ENCODE peak calls at places on chromosome 4, in nine cellular contexts. One of them, this sample, is unnamed. For H3K27me3 and H3K4me1, the result is how much of the 10 kb centered on the place peaks cover.

GRCh38 chr4:2728806-2729532 is 27.2 kb downstream of the TNIP2 start:
- DNase-seq in HCT116: no peak
- DNase-seq in hepatocyte: no peak
- DNase-seq in CD8-positive, alpha-beta T cell: no peak
- DNase-seq in IMR-90: no peak
- DNase-seq in endothelial cell of umbilical vein: no peak
- DNase-seq in neural progenitor cell: no peak
- DNase-seq in H9: no peak
- DNase-seq in uterus: no peak
- DNase-seq in this sample: no peak

GRCh38 chr4:179313823-179314222 is 1871.6 kb upstream of the AGA start:
- DNase-seq in CD8-positive, alpha-beta T cell: no peak
- DNase-seq in HCT116: no peak
- DNase-seq in uterus: no peak
- DNase-seq in IMR-90: no peak
- DNase-seq in hepatocyte: no peak
- DNase-seq in endothelial cell of umbilical vein: no peak
- DNase-seq in neural progenitor cell: no peak
- DNase-seq in H9: no peak
- DNase-seq in this sample: no peak

GRCh38 chr4:84530449-84530848 is 31.4 kb upstream of the NKX6-1 start:
- DNase-seq in IMR-90: peak
- DNase-seq in hepatocyte: peak
- DNase-seq in HCT116: no peak
- DNase-seq in neural progenitor cell: no peak
- DNase-seq in uterus: no peak
- DNase-seq in CD8-positive, alpha-beta T cell: no peak
- DNase-seq in endothelial cell of umbilical vein: no peak
- DNase-seq in H9: no peak
- DNase-seq in this sample: peak

GRCh38 chr4:4606321-4606720 is 64.5 kb upstream of the STX18 start:
- DNase-seq in uterus: no peak
- DNase-seq in HCT116: no peak
- DNase-seq in neural progenitor cell: no peak
- DNase-seq in IMR-90: peak
- DNase-seq in endothelial cell of umbilical vein: no peak
- DNase-seq in H9: no peak
- DNase-seq in CD8-positive, alpha-beta T cell: no peak
- DNase-seq in hepatocyte: no peak
- DNase-seq in this sample: no peak

GRCh38 chr4:95549246-95550138 is 719 bp upstream of the UNC5C start:
- DNase-seq in hepatocyte: peak
- DNase-seq in IMR-90: peak
- DNase-seq in CD8-positive, alpha-beta T cell: no peak
- DNase-seq in HCT116: no peak
- DNase-seq in H9: peak
- DNase-seq in neural progenitor cell: peak
- DNase-seq in uterus: peak
- DNase-seq in endothelial cell of umbilical vein: peak
- DNase-seq in this sample: no peak

GRCh38 chr4:128571747-128572146 is 237.8 kb upstream of the JADE1 start:
- DNase-seq in neural progenitor cell: no peak
- DNase-seq in hepatocyte: peak
- DNase-seq in uterus: peak
- DNase-seq in HCT116: peak
- DNase-seq in endothelial cell of umbilical vein: peak
- DNase-seq in IMR-90: peak
- DNase-seq in CD8-positive, alpha-beta T cell: no peak
- DNase-seq in H9: no peak
- DNase-seq in this sample: no peak

GRCh38 chr4:73904491-73904890 is 35.3 kb downstream of the CXCL1 start:
- DNase-seq in CD8-positive, alpha-beta T cell: no peak
- DNase-seq in hepatocyte: no peak
- DNase-seq in IMR-90: no peak
- DNase-seq in endothelial cell of umbilical vein: no peak
- DNase-seq in uterus: no peak
- DNase-seq in H9: no peak
- DNase-seq in HCT116: no peak
- DNase-seq in neural progenitor cell: no peak
- DNase-seq in this sample: no peak

GRCh38 chr4:101367201-101367600 is 19.9 kb upstream of the PPP3CA start:
- DNase-seq in HCT116: no peak
- DNase-seq in IMR-90: peak
- DNase-seq in H9: no peak
- DNase-seq in neural progenitor cell: no peak
- DNase-seq in CD8-positive, alpha-beta T cell: no peak
- DNase-seq in uterus: no peak
- DNase-seq in hepatocyte: peak
- DNase-seq in endothelial cell of umbilical vein: no peak
- DNase-seq in this sample: no peak

GRCh38 chr4:24971192-24971591 is 58.4 kb upstream of the CCDC149 start:
- DNase-seq in endothelial cell of umbilical vein: no peak
- DNase-seq in neural progenitor cell: no peak
- DNase-seq in IMR-90: no peak
- DNase-seq in HCT116: no peak
- DNase-seq in hepatocyte: no peak
- DNase-seq in CD8-positive, alpha-beta T cell: no peak
- DNase-seq in H9: no peak
- DNase-seq in uterus: no peak
- DNase-seq in this sample: no peak

GRCh38 chr4:152166567-152166966 is 369.3 kb downstream of the FBXW7 start:
- DNase-seq in CD8-positive, alpha-beta T cell: no peak
- DNase-seq in uterus: no peak
- DNase-seq in neural progenitor cell: peak
- DNase-seq in hepatocyte: peak
- DNase-seq in HCT116: no peak
- DNase-seq in endothelial cell of umbilical vein: peak
- DNase-seq in IMR-90: no peak
- DNase-seq in H9: no peak
- DNase-seq in this sample: peak

GRCh38 chr4:154491731-154492249 is at the start of gene DCHS2:
- DNase-seq in IMR-90: no peak
- DNase-seq in endothelial cell of umbilical vein: no peak
- DNase-seq in neural progenitor cell: peak
- DNase-seq in H9: peak
- DNase-seq in HCT116: no peak
- DNase-seq in CD8-positive, alpha-beta T cell: no peak
- DNase-seq in uterus: peak
- DNase-seq in hepatocyte: peak
- DNase-seq in this sample: peak

GRCh38 chr4:154489558-154490260 is 1.9 kb downstream of the DCHS2 start:
- DNase-seq in hepatocyte: no peak
- DNase-seq in CD8-positive, alpha-beta T cell: no peak
- DNase-seq in uterus: no peak
- DNase-seq in endothelial cell of umbilical vein: no peak
- DNase-seq in neural progenitor cell: no peak
- DNase-seq in HCT116: no peak
- DNase-seq in H9: no peak
- DNase-seq in IMR-90: no peak
- DNase-seq in this sample: no peak

GRCh38 chr4:154491341-154491679 is 289 bp downstream of the DCHS2 start:
- DNase-seq in CD8-positive, alpha-beta T cell: no peak
- DNase-seq in uterus: peak
- DNase-seq in H9: no peak
- DNase-seq in HCT116: no peak
- DNase-seq in endothelial cell of umbilical vein: no peak
- DNase-seq in hepatocyte: no peak
- DNase-seq in neural progenitor cell: peak
- DNase-seq in IMR-90: peak
- DNase-seq in this sample: peak

GRCh38 chr4:154490589-154491340 is 834 bp downstream of the DCHS2 start:
- DNase-seq in H9: peak
- DNase-seq in uterus: peak
- DNase-seq in endothelial cell of umbilical vein: no peak
- DNase-seq in CD8-positive, alpha-beta T cell: no peak
- DNase-seq in hepatocyte: peak
- DNase-seq in HCT116: no peak
- DNase-seq in IMR-90: no peak
- DNase-seq in neural progenitor cell: peak
- DNase-seq in this sample: no peak

DNA sequence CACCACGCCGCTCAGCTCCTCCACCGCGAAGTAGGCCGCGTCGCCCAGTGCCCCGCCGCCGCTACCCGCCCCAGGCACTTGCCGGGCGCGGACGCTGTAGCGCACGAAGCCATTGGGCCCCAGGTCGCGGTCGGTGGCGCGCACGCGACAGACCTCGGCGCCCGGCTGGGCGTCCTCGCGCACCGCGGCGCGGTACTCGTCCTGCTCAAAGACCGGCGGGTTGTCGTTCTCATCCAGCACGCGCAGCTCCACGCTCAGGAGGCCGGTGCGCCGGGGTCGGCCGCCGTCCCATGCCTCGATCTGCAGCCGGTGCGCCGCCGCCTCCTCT is 1.4 kb downstream of the DCHS2 start:
- DNase-seq in uterus: no peak
- DNase-seq in hepatocyte: peak
- DNase-seq in CD8-positive, alpha-beta T cell: no peak
- DNase-seq in H9: peak
- DNase-seq in endothelial cell of umbilical vein: no peak
- DNase-seq in IMR-90: no peak
- DNase-seq in neural progenitor cell: peak
- DNase-seq in HCT116: no peak
- DNase-seq in this sample: no peak
- H3K27me3 ChIP-seq in uterus: under half
- H3K27me3 ChIP-seq in hepatocyte: half or more
- H3K27me3 ChIP-seq in CD8-positive, alpha-beta T cell: under half
- H3K27me3 ChIP-seq in H9: under half
- H3K27me3 ChIP-seq in endothelial cell of umbilical vein: under half
- H3K27me3 ChIP-seq in IMR-90: under half
- H3K27me3 ChIP-seq in neural progenitor cell: half or more
- H3K27me3 ChIP-seq in HCT116: under half
- H3K27me3 ChIP-seq in this sample: under half

GRCh38 chr4:15007201-15007600 is 4.9 kb downstream of the CPEB2 start:
- DNase-seq in endothelial cell of umbilical vein: no peak
- DNase-seq in CD8-positive, alpha-beta T cell: no peak
- DNase-seq in HCT116: no peak
- DNase-seq in neural progenitor cell: no peak
- DNase-seq in H9: no peak
- DNase-seq in uterus: no peak
- DNase-seq in hepatocyte: no peak
- DNase-seq in IMR-90: no peak
- DNase-seq in this sample: peak

GRCh38 chr4:15012017-15012788 is 9.9 kb downstream of the CPEB2 start:
- DNase-seq in endothelial cell of umbilical vein: no peak
- DNase-seq in neural progenitor cell: no peak
- DNase-seq in H9: no peak
- DNase-seq in uterus: no peak
- DNase-seq in HCT116: no peak
- DNase-seq in hepatocyte: no peak
- DNase-seq in CD8-positive, alpha-beta T cell: no peak
- DNase-seq in IMR-90: no peak
- DNase-seq in this sample: no peak

GRCh38 chr4:15013585-15013984 is 11.3 kb downstream of the CPEB2 start:
- DNase-seq in endothelial cell of umbilical vein: no peak
- DNase-seq in CD8-positive, alpha-beta T cell: no peak
- DNase-seq in H9: no peak
- DNase-seq in IMR-90: no peak
- DNase-seq in neural progenitor cell: no peak
- DNase-seq in HCT116: no peak
- DNase-seq in uterus: no peak
- DNase-seq in hepatocyte: no peak
- DNase-seq in this sample: no peak

GRCh38 chr4:15011166-15011565 is 8.9 kb downstream of the CPEB2 start:
- DNase-seq in CD8-positive, alpha-beta T cell: no peak
- DNase-seq in H9: no peak
- DNase-seq in IMR-90: no peak
- DNase-seq in HCT116: no peak
- DNase-seq in uterus: no peak
- DNase-seq in hepatocyte: no peak
- DNase-seq in neural progenitor cell: no peak
- DNase-seq in endothelial cell of umbilical vein: no peak
- DNase-seq in this sample: no peak

GRCh38 chr4:15010038-15010585 is 7.8 kb downstream of the CPEB2 start:
- DNase-seq in CD8-positive, alpha-beta T cell: no peak
- DNase-seq in endothelial cell of umbilical vein: no peak
- DNase-seq in HCT116: no peak
- DNase-seq in uterus: no peak
- DNase-seq in hepatocyte: no peak
- DNase-seq in neural progenitor cell: peak
- DNase-seq in IMR-90: no peak
- DNase-seq in H9: no peak
- DNase-seq in this sample: no peak
- H3K4me1 ChIP-seq in CD8-positive, alpha-beta T cell: under half
- H3K4me1 ChIP-seq in endothelial cell of umbilical vein: under half
- H3K4me1 ChIP-seq in HCT116: under half
- H3K4me1 ChIP-seq in uterus: under half
- H3K4me1 ChIP-seq in hepatocyte: under half
- H3K4me1 ChIP-seq in neural progenitor cell: under half
- H3K4me1 ChIP-seq in IMR-90: under half
- H3K4me1 ChIP-seq in H9: under half
- H3K4me1 ChIP-seq in this sample: half or more

GRCh38 chr4:40196260-40196659 is 571 bp upstream of the RHOH start:
- DNase-seq in hepatocyte: no peak
- DNase-seq in uterus: no peak
- DNase-seq in IMR-90: no peak
- DNase-seq in CD8-positive, alpha-beta T cell: no peak
- DNase-seq in HCT116: no peak
- DNase-seq in endothelial cell of umbilical vein: no peak
- DNase-seq in neural progenitor cell: no peak
- DNase-seq in H9: no peak
- DNase-seq in this sample: no peak

GRCh38 chr4:40194602-40195161 is 2.1 kb upstream of the RHOH start:
- DNase-seq in neural progenitor cell: no peak
- DNase-seq in endothelial cell of umbilical vein: peak
- DNase-seq in HCT116: no peak
- DNase-seq in IMR-90: peak
- DNase-seq in H9: no peak
- DNase-seq in uterus: no peak
- DNase-seq in hepatocyte: peak
- DNase-seq in CD8-positive, alpha-beta T cell: peak
- DNase-seq in this sample: no peak

GRCh38 chr4:40193578-40193977 is 3.3 kb upstream of the RHOH start:
- DNase-seq in endothelial cell of umbilical vein: no peak
- DNase-seq in CD8-positive, alpha-beta T cell: no peak
- DNase-seq in H9: no peak
- DNase-seq in IMR-90: no peak
- DNase-seq in HCT116: no peak
- DNase-seq in uterus: no peak
- DNase-seq in neural progenitor cell: no peak
- DNase-seq in hepatocyte: no peak
- DNase-seq in this sample: no peak

GRCh38 chr4:40196724-40197281 is at the start of gene RHOH:
- DNase-seq in IMR-90: no peak
- DNase-seq in endothelial cell of umbilical vein: no peak
- DNase-seq in H9: no peak
- DNase-seq in uterus: no peak
- DNase-seq in hepatocyte: no peak
- DNase-seq in HCT116: no peak
- DNase-seq in CD8-positive, alpha-beta T cell: peak
- DNase-seq in neural progenitor cell: peak
- DNase-seq in this sample: peak

GRCh38 chr4:40195182-40196177 is 1.4 kb upstream of the RHOH start:
- DNase-seq in hepatocyte: no peak
- DNase-seq in IMR-90: no peak
- DNase-seq in H9: no peak
- DNase-seq in HCT116: no peak
- DNase-seq in CD8-positive, alpha-beta T cell: no peak
- DNase-seq in endothelial cell of umbilical vein: no peak
- DNase-seq in neural progenitor cell: no peak
- DNase-seq in uterus: no peak
- DNase-seq in this sample: peak
- H3K27me3 ChIP-seq in hepatocyte: under half
- H3K27me3 ChIP-seq in IMR-90: under half
- H3K27me3 ChIP-seq in H9: under half
- H3K27me3 ChIP-seq in HCT116: under half
- H3K27me3 ChIP-seq in CD8-positive, alpha-beta T cell: under half
- H3K27me3 ChIP-seq in endothelial cell of umbilical vein: under half
- H3K27me3 ChIP-seq in neural progenitor cell: under half
- H3K27me3 ChIP-seq in uterus: under half
- H3K27me3 ChIP-seq in this sample: under half

GRCh38 chr4:10526431-10527222 is 69.4 kb upstream of the ZNF518B start:
- DNase-seq in endothelial cell of umbilical vein: no peak
- DNase-seq in uterus: no peak
- DNase-seq in hepatocyte: no peak
- DNase-seq in IMR-90: no peak
- DNase-seq in HCT116: peak
- DNase-seq in H9: peak
- DNase-seq in CD8-positive, alpha-beta T cell: no peak
- DNase-seq in neural progenitor cell: no peak
- DNase-seq in this sample: no peak
- H3K4me1 ChIP-seq in endothelial cell of umbilical vein: under half
- H3K4me1 ChIP-seq in uterus: under half
- H3K4me1 ChIP-seq in hepatocyte: under half
- H3K4me1 ChIP-seq in IMR-90: under half
- H3K4me1 ChIP-seq in HCT116: half or more
- H3K4me1 ChIP-seq in H9: under half
- H3K4me1 ChIP-seq in CD8-positive, alpha-beta T cell: under half
- H3K4me1 ChIP-seq in neural progenitor cell: under half
- H3K4me1 ChIP-seq in this sample: under half

This sample was measured in A673.